ENCODE peak calls at places on chromosomes 11 and 22, in six cellular contexts. One of them, this sample, is unnamed.

GRCh38 chr11:46387919-46388618 is 3.5 kb downstream of the CHRM4 start:
- DNase-seq in pancreas: no peak
- DNase-seq in PC-9: no peak
- DNase-seq in brain microvascular endothelial cell: no peak
- DNase-seq in uterus: no peak
- DNase-seq in left ventricle myocardium inferior: no peak
- DNase-seq in this sample: no peak

GRCh38 chr11:76622481-76623094 is 48.0 kb downstream of the LRRC32 start:
- DNase-seq in left ventricle myocardium inferior: no peak
- DNase-seq in uterus: no peak
- DNase-seq in brain microvascular endothelial cell: no peak
- DNase-seq in pancreas: no peak
- DNase-seq in PC-9: no peak
- DNase-seq in this sample: no peak

GRCh38 chr11:19121646-19122045 is 4.7 kb downstream of the ZDHHC13 start:
- DNase-seq in uterus: no peak
- DNase-seq in PC-9: no peak
- DNase-seq in left ventricle myocardium inferior: no peak
- DNase-seq in brain microvascular endothelial cell: peak
- DNase-seq in pancreas: no peak
- DNase-seq in this sample: peak

GRCh38 chr11:33227578-33228261 is 29.5 kb upstream of the HIPK3 start:
- DNase-seq in pancreas: no peak
- DNase-seq in brain microvascular endothelial cell: no peak
- DNase-seq in PC-9: no peak
- DNase-seq in uterus: no peak
- DNase-seq in left ventricle myocardium inferior: no peak
- DNase-seq in this sample: peak

GRCh38 chr11:96207459-96208449 is 135.2 kb downstream of the MAML2 start:
- DNase-seq in left ventricle myocardium inferior: no peak
- DNase-seq in pancreas: no peak
- DNase-seq in uterus: no peak
- DNase-seq in brain microvascular endothelial cell: no peak
- DNase-seq in PC-9: no peak
- DNase-seq in this sample: peak

GRCh38 chr11:4626207-4627105 is 10.8 kb upstream of the OR51D1 start:
- DNase-seq in pancreas: peak
- DNase-seq in brain microvascular endothelial cell: peak
- DNase-seq in uterus: peak
- DNase-seq in PC-9: peak
- DNase-seq in left ventricle myocardium inferior: no peak
- DNase-seq in this sample: peak

GRCh38 chr11:61415381-61415780 is 14.4 kb downstream of the CPSF7 start:
- DNase-seq in PC-9: no peak
- DNase-seq in uterus: no peak
- DNase-seq in brain microvascular endothelial cell: no peak
- DNase-seq in left ventricle myocardium inferior: no peak
- DNase-seq in pancreas: no peak
- DNase-seq in this sample: no peak

GRCh38 chr22:20177217-20177911 is 26.5 kb upstream of the CCDC188 start:
- DNase-seq in pancreas: no peak
- DNase-seq in brain microvascular endothelial cell: no peak
- DNase-seq in PC-9: no peak
- DNase-seq in uterus: no peak
- DNase-seq in left ventricle myocardium inferior: no peak
- DNase-seq in this sample: no peak

GRCh38 chr11:109041876-109042275 is 377.0 kb downstream of the DDX10 start:
- DNase-seq in left ventricle myocardium inferior: no peak
- DNase-seq in brain microvascular endothelial cell: peak
- DNase-seq in uterus: no peak
- DNase-seq in pancreas: no peak
- DNase-seq in PC-9: no peak
- DNase-seq in this sample: no peak

GRCh38 chr22:39242809-39243442 is 1.9 kb downstream of the PDGFB start:
- DNase-seq in left ventricle myocardium inferior: no peak
- DNase-seq in uterus: no peak
- DNase-seq in pancreas: peak
- DNase-seq in brain microvascular endothelial cell: no peak
- DNase-seq in PC-9: peak
- DNase-seq in this sample: peak
- H3K4me3 ChIP-seq in left ventricle myocardium inferior: peak
- H3K4me3 ChIP-seq in uterus: peak
- H3K4me3 ChIP-seq in pancreas: peak
- H3K4me3 ChIP-seq in brain microvascular endothelial cell: peak
- H3K4me3 ChIP-seq in PC-9: peak
- H3K4me3 ChIP-seq in this sample: peak

GRCh38 chr11:27722945-27723344 is 22.7 kb upstream of the BDNF start:
- DNase-seq in uterus: no peak
- DNase-seq in PC-9: no peak
- DNase-seq in left ventricle myocardium inferior: no peak
- DNase-seq in pancreas: no peak
- DNase-seq in brain microvascular endothelial cell: peak
- DNase-seq in this sample: no peak
- TF ChIP-seq CTCF in uterus: no peak
- TF ChIP-seq CTCF in PC-9: no peak
- TF ChIP-seq CTCF in left ventricle myocardium inferior: no peak
- TF ChIP-seq CTCF in pancreas: no peak
- TF ChIP-seq CTCF in brain microvascular endothelial cell: peak
- TF ChIP-seq CTCF in this sample: no peak

DNA sequence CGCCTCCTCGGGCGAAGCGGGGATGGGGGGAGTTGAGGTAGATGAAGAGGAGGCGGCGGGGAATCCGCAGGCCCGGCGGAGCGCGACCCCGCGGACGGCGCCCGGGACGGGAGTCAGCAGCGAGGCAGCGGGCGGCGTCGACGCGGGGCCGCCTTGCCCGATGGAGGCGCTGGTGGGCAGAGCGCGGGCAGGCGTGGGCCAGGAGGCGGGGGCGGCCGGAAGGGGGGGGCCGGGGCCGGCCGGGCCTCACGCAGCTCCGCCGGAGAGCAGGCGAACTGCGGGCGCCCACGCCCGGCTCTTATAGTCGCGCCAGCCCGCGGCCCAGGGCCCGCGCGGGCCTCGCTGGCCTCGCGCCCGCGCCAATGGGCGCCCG is at the start of gene IGF2:
- DNase-seq in brain microvascular endothelial cell: no peak
- DNase-seq in pancreas: no peak
- DNase-seq in left ventricle myocardium inferior: no peak
- DNase-seq in PC-9: no peak
- DNase-seq in uterus: no peak
- DNase-seq in this sample: no peak
- H3K4me3 ChIP-seq in brain microvascular endothelial cell: peak
- H3K4me3 ChIP-seq in pancreas: no peak
- H3K4me3 ChIP-seq in left ventricle myocardium inferior: peak
- H3K4me3 ChIP-seq in PC-9: no peak
- H3K4me3 ChIP-seq in uterus: no peak
- H3K4me3 ChIP-seq in this sample: peak

DNA sequence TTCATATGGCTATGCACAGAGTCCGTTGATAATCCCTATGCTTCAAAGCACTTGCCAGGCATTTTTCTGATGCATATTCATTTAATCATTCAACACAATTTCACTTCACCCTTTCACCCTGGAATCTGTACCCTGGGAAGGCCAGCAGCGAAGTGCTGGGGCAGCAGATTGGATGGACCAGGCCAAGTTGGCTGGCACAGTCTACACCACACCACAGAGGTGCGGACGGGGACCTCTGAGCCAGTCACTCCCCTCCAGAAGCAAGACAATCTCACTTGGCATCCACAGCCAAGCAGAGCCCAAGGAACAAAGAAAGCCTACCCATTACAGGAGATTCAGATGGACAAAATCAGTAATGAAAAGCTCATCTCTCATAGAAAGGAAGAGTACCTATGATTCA is 130.2 kb downstream of the GALNT18 start:
- DNase-seq in brain microvascular endothelial cell: no peak
- DNase-seq in uterus: no peak
- DNase-seq in left ventricle myocardium inferior: no peak
- DNase-seq in pancreas: no peak
- DNase-seq in PC-9: no peak
- DNase-seq in this sample: no peak
- TF ChIP-seq CTCF in brain microvascular endothelial cell: no peak
- TF ChIP-seq CTCF in uterus: no peak
- TF ChIP-seq CTCF in left ventricle myocardium inferior: no peak
- TF ChIP-seq CTCF in pancreas: no peak
- TF ChIP-seq CTCF in PC-9: no peak
- TF ChIP-seq CTCF in this sample: no peak

GRCh38 chr11:86738615-86739014 is 61.7 kb upstream of the PRSS23 start:
- DNase-seq in left ventricle myocardium inferior: no peak
- DNase-seq in PC-9: no peak
- DNase-seq in brain microvascular endothelial cell: no peak
- DNase-seq in pancreas: no peak
- DNase-seq in uterus: no peak
- DNase-seq in this sample: no peak

GRCh38 chr11:86742436-86742805 is 57.9 kb upstream of the PRSS23 start:
- DNase-seq in brain microvascular endothelial cell: no peak
- DNase-seq in pancreas: no peak
- DNase-seq in left ventricle myocardium inferior: no peak
- DNase-seq in PC-9: no peak
- DNase-seq in uterus: no peak
- DNase-seq in this sample: no peak

GRCh38 chr11:86743223-86744118 is 56.9 kb upstream of the PRSS23 start:
- DNase-seq in PC-9: peak
- DNase-seq in pancreas: peak
- DNase-seq in uterus: peak
- DNase-seq in left ventricle myocardium inferior: no peak
- DNase-seq in brain microvascular endothelial cell: peak
- DNase-seq in this sample: peak

GRCh38 chr11:86741489-86742435 is 58.6 kb upstream of the PRSS23 start:
- DNase-seq in PC-9: peak
- DNase-seq in uterus: no peak
- DNase-seq in left ventricle myocardium inferior: no peak
- DNase-seq in pancreas: no peak
- DNase-seq in brain microvascular endothelial cell: peak
- DNase-seq in this sample: peak

DNA sequence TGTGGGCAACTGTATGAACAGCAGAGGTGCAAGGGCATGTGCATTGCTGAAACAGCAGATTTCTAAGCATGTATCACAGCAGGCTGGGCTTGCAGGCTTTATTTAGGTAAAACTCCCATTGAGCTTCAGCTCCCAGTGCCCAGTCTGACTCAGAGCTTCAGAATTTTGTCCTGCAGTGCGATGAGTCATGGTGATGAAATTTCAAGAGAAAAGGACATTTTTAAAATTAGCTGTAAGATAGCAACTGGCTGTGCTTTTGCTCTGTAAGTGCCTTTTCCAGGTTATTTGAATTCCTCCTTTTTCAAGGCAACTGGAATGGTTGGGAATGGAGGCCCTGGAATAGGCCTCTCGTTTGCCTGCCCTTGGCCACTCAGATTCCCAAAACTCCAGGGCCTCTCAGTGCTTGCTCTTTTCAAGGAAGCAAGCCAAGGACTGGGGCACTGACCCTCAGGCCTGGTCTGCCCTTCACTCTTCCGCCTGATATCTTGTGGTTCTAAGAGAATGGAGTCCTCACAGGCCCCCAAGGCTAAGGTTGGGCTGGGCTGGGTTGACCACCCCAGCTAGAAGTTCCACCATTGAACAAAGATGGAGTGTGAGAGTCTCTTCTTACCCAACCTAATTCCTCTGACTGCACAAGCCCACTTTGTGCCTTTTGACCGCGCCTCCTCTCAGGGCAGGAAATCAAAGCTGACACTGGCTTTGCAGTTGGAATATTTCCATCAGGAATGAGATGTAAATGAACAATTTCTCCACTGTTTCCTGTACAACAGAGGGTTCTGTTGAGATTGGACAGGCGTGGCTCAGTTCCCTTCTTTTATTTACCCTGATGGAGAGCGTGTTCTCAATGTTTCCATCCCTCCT is 59.5 kb upstream of the PRSS23 start:
- DNase-seq in PC-9: peak
- DNase-seq in brain microvascular endothelial cell: peak
- DNase-seq in uterus: peak
- DNase-seq in left ventricle myocardium inferior: no peak
- DNase-seq in pancreas: peak
- DNase-seq in this sample: peak
- H3K4me3 ChIP-seq in PC-9: peak
- H3K4me3 ChIP-seq in brain microvascular endothelial cell: no peak
- H3K4me3 ChIP-seq in uterus: no peak
- H3K4me3 ChIP-seq in left ventricle myocardium inferior: no peak
- H3K4me3 ChIP-seq in pancreas: no peak
- H3K4me3 ChIP-seq in this sample: no peak

GRCh38 chr11:62573592-62574362 is at the start of gene EEF1G:
- DNase-seq in pancreas: peak
- DNase-seq in uterus: peak
- DNase-seq in left ventricle myocardium inferior: peak
- DNase-seq in PC-9: peak
- DNase-seq in brain microvascular endothelial cell: peak
- DNase-seq in this sample: peak
- TF ChIP-seq CTCF in pancreas: no peak
- TF ChIP-seq CTCF in uterus: peak
- TF ChIP-seq CTCF in left ventricle myocardium inferior: no peak
- TF ChIP-seq CTCF in PC-9: no peak
- TF ChIP-seq CTCF in brain microvascular endothelial cell: no peak
- TF ChIP-seq CTCF in this sample: no peak

DNA sequence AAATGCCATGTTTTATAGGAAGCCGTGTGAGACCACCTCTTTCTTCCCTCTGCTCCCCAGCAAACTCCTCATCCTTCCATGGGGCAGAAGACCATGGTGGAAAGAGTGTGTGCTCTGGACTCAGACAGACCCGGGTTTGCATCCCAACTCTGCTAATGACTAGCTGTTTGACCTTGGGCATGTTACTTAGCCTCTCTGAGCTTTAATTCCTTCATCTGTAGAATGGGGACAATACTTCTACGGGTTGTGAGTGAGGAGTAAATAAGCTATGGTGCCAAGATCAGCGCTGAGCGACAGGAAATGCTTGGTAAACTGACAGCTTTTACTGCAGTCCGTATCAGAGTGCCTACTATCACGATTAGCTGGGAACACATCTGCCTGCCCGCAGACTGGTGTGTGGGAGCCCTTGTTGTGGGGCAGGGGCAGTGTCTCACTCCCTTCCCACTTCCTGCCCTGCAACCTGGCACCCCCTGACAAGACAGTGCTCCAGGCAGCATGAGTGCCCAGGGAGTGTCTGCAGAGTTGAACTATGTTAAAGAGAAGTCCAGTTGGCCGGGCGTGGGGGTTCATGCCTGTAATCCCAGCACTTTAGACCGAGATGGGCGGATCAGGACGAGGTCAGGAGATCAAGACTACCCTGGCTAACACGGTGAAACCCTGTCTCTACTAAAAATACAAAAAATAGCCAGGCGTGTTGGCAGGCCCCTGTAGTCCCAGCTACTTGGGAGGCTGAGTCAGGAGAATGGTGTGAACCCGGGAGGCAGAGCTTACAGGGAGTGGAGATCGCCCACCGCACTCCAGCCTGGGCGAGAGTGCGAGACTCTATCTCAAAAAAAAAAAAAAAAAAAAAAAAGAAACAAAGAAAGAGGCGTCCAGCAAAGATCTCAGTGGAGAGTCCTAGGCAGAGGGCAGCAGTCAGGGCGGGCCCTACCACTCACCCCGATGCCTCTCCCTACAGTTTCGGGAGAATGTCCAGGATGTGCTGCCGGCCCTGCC is 2.2 kb downstream of the SEC14L2 start:
- DNase-seq in pancreas: no peak
- DNase-seq in brain microvascular endothelial cell: no peak
- DNase-seq in left ventricle myocardium inferior: no peak
- DNase-seq in uterus: no peak
- DNase-seq in PC-9: no peak
- DNase-seq in this sample: peak
- H3K4me3 ChIP-seq in pancreas: no peak
- H3K4me3 ChIP-seq in brain microvascular endothelial cell: peak
- H3K4me3 ChIP-seq in left ventricle myocardium inferior: no peak
- H3K4me3 ChIP-seq in uterus: no peak
- H3K4me3 ChIP-seq in PC-9: no peak
- H3K4me3 ChIP-seq in this sample: peak

This sample was measured in cardiac fibroblast.